ENCODE peak calls at places on chromosome 2, in six cellular contexts. Q, A, Z, F, P and I are unnamed samples.

GRCh38 chr2:223563462-223563861 is 38.7 kb downstream of the SCG2 start:
- DNase-seq in Q (peak; percentile 89), A (no peak), Z (peak; percentile 90), F (no peak), P (peak; percentile 48), I (peak; percentile 94)

GRCh38 chr2:107621186-107621835 is 205.4 kb upstream of the RGPD4 start:
- DNase-seq in Q (no peak), A (no peak), Z (no peak), F (no peak), P (no peak), I (no peak)

GRCh38 chr2:210440206-210440605 is 36.4 kb downstream of the LANCL1 start:
- DNase-seq in Q (no peak), A (no peak), Z (no peak), F (no peak), P (no peak), I (no peak)

GRCh38 chr2:120346667-120347358 is 877 bp downstream of the INHBB start:
- DNase-seq in Q (peak; percentile 65), A (peak; percentile 33), Z (peak; percentile 75), F (no peak), P (peak; percentile 64), I (peak; percentile 54)

GRCh38 chr2:20015482-20016083 is 3.1 kb upstream of the MATN3 start:
- DNase-seq in Q (peak; percentile 65), A (no peak), Z (peak; percentile 73), F (peak; percentile 57), P (peak; percentile 67), I (peak; percentile 67)

GRCh38 chr2:115389024-115389423 is 946.6 kb downstream of the DPP10 start:
- DNase-seq in Q (no peak), A (no peak), Z (no peak), F (no peak), P (no peak), I (no peak)

GRCh38 chr2:193695367-193695766 is 1500.6 kb upstream of the TMEFF2 start:
- DNase-seq in Q (no peak), A (no peak), Z (peak; percentile 48), F (peak; percentile 10), P (peak; percentile 2), I (peak; percentile 67)

GRCh38 chr2:117411983-117412382 is 402.5 kb upstream of the DDX18 start:
- DNase-seq in Q (no peak), A (no peak), Z (no peak), F (no peak), P (no peak), I (no peak)

GRCh38 chr2:9234680-9235387 is 28.2 kb downstream of the ASAP2 start:
- DNase-seq in Q (peak; percentile 95), A (no peak), Z (peak; percentile 84), F (no peak), P (peak; percentile 82), I (peak; percentile 76)

GRCh38 chr2:160142472-160142871 is 57.6 kb downstream of the ITGB6 start:
- DNase-seq in Q (no peak), A (no peak), Z (no peak), F (no peak), P (no peak), I (peak; percentile 13)

GRCh38 chr2:173079968-173080860 is 4.6 kb downstream of the MAP3K20 start:
- DNase-seq in Q (peak; percentile 97), A (no peak), Z (peak; percentile 93), F (no peak), P (peak; percentile 97), I (peak; percentile 96)

GRCh38 chr2:224025874-224026273 is 13.2 kb downstream of the SERPINE2 start:
- DNase-seq in Q (no peak), A (no peak), Z (no peak), F (peak; percentile 71), P (no peak), I (no peak)

GRCh38 chr2:102230410-102230909 is 43.6 kb downstream of the IL1RL2 start:
- DNase-seq in Q (no peak), A (no peak), Z (no peak), F (no peak), P (no peak), I (no peak)

GRCh38 chr2:239544141-239544800 is 143.5 kb upstream of the HDAC4 start:
- DNase-seq in Q (no peak), A (no peak), Z (peak; percentile 10), F (no peak), P (peak; percentile 72), I (peak; percentile 22)

GRCh38 chr2:200225943-200226342 is 80.5 kb upstream of the SPATS2L start:
- DNase-seq in Q (peak; percentile 28), A (no peak), Z (peak; percentile 29), F (no peak), P (peak; percentile 36), I (peak; percentile 42)

GRCh38 chr2:118255301-118255700 is 167.0 kb downstream of the INSIG2 start:
- DNase-seq in Q (no peak), A (no peak), Z (no peak), F (no peak), P (no peak), I (no peak)

GRCh38 chr2:43848174-43848573 is 9.4 kb downstream of the ABCG8 start:
- DNase-seq in Q (peak; percentile 29), A (no peak), Z (peak; percentile 5), F (peak; percentile 4), P (no peak), I (no peak)

GRCh38 chr2:205706769-205707375 is 24.6 kb downstream of the NRP2 start:
- DNase-seq in Q (peak; percentile 97), A (peak; percentile 71), Z (peak; percentile 81), F (peak; percentile 88), P (peak; percentile 86), I (peak; percentile 87)

GRCh38 chr2:216679658-216680024 is 15.7 kb downstream of the IGFBP5 start:
- DNase-seq in Q (peak; percentile 17), A (peak; percentile 80), Z (no peak), F (no peak), P (no peak), I (no peak)

GRCh38 chr2:86788881-86789686 is 1.6 kb downstream of the CD8A start:
- DNase-seq in Q (no peak), A (no peak), Z (peak; percentile 43), F (no peak), P (no peak), I (peak; percentile 17)

GRCh38 chr2:6290626-6291025 is 575.1 kb downstream of the CMPK2 start:
- DNase-seq in Q (no peak), A (no peak), Z (no peak), F (no peak), P (no peak), I (no peak)

GRCh38 chr2:725464-725863 is 48.3 kb upstream of the TMEM18 start:
- DNase-seq in Q (no peak), A (no peak), Z (no peak), F (no peak), P (no peak), I (no peak)

GRCh38 chr2:15562354-15563031 is 1.4 kb upstream of the NBAS start:
- DNase-seq in Q (no peak), A (no peak), Z (no peak), F (no peak), P (no peak), I (no peak)

GRCh38 chr2:71779306-71779855 is 326.0 kb downstream of the DYSF start:
- DNase-seq in Q (peak; percentile 50), A (no peak), Z (peak; percentile 46), F (no peak), P (peak; percentile 33), I (peak; percentile 88)

GRCh38 chr2:185876234-185876633 is 137.6 kb downstream of the FSIP2 start:
- DNase-seq in Q (no peak), A (no peak), Z (no peak), F (no peak), P (no peak), I (no peak)

GRCh38 chr2:209773377-209773776 is 1.7 kb downstream of the UNC80 start:
- DNase-seq in Q (no peak), A (no peak), Z (no peak), F (no peak), P (no peak), I (no peak)

GRCh38 chr2:80351229-80351628 is 46.7 kb upstream of the LRRTM1 start:
- DNase-seq in Q (no peak), A (no peak), Z (no peak), F (no peak), P (peak; percentile 8), I (no peak)
- TF ChIP-seq CTCF in Q (no peak), A (no peak), Z (no peak), F (no peak), P (no peak), I (no peak)

DNA sequence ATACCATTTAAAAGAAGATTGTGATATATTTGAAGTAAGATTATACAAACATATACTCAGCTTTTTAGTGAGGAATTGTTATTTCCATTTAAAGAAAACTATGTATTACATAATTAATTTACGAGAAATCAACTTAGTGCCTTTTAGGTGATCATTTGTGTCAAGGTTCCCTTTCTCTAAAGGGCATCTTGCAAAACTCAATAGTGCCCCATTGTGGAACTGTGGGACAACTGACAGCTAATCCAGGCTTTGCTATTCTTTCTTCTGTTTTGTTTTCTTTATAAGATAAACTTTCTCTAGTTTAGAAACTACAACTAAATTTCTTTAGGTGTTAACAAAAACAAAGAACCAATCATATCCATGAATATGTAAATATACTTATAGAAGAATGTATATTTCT is 24.3 kb upstream of the VIT start:
- DNase-seq in Q (peak; percentile 69), A (no peak), Z (peak; percentile 70), F (peak; percentile 26), P (peak; percentile 68), I (peak; percentile 61)
- TF ChIP-seq CTCF in Q (peak; percentile 73), A (peak; percentile 62), Z (peak; percentile 65), F (peak; percentile 77), P (peak; percentile 83), I (peak; percentile 62)

GRCh38 chr2:232981356-232981755 is 31.7 kb downstream of the NGEF start:
- DNase-seq in Q (no peak), A (no peak), Z (no peak), F (no peak), P (no peak), I (no peak)

GRCh38 chr2:232983669-232983991 is 29.4 kb downstream of the NGEF start:
- DNase-seq in Q (no peak), A (no peak), Z (no peak), F (no peak), P (no peak), I (no peak)

GRCh38 chr2:232980683-232981082 is 32.4 kb downstream of the NGEF start:
- DNase-seq in Q (peak; percentile 19), A (no peak), Z (peak; percentile 27), F (no peak), P (no peak), I (peak; percentile 48)

GRCh38 chr2:232982926-232983668 is 30.0 kb downstream of the NGEF start:
- DNase-seq in Q (no peak), A (no peak), Z (no peak), F (peak; percentile 33), P (no peak), I (no peak)

GRCh38 chr2:232981767-232982360 is 31.2 kb downstream of the NGEF start:
- DNase-seq in Q (no peak), A (no peak), Z (no peak), F (no peak), P (no peak), I (no peak)
- TF ChIP-seq CTCF in Q (no peak), A (no peak), Z (no peak), F (no peak), P (no peak), I (no peak)

DNA sequence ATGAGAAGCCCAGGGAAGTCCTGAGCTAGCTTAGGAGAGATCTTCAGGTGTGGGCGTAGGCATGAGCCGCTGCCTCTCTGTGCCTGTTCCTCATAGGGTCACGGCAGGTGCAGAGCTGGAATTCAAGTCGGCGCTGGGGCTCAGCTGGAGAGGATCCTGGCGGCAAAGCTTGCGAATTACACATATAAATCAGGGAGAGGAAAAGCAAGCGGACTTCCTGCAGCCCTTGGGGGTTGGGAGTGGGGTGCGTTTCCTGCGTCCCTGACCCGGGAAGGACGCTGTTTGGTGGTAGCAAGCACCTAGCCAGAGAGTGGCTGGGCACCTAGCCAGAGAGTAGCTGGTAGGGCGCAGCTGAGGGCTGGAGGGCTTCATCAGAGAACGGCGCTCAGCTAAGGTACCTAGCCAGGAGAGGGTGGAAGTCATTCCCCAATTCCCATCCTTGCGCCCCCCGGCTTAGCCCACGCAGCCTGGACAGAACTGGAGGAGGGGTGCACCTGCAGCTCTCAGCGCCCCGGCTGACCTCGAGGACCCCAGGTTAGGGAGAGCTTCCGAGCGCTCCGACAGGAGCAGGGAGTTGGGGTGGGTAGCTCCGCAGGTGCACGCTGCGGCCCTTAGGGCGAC is 459 bp upstream of the EFR3B start:
- DNase-seq in Q (peak; percentile 32), A (peak; percentile 39), Z (peak; percentile 60), F (peak; percentile 12), P (peak; percentile 34), I (peak; percentile 31)
- TF ChIP-seq CTCF in Q (peak; percentile 30), A (peak; percentile 29), Z (peak; percentile 20), F (no peak), P (peak; percentile 31), I (peak; percentile 15)